ENCODE peak calls at places on chromosomes 6 and 20, in six cellular contexts. One of them, this sample, is unnamed.

GRCh38 chr6:16799279-16800193 is 38.3 kb upstream of the ATXN1 start:
- DNase-seq in HepG2: peak
- DNase-seq in GM12878: no peak
- DNase-seq in H1: no peak
- DNase-seq in K562: no peak
- DNase-seq in SK-N-SH: peak
- DNase-seq in this sample: peak

GRCh38 chr6:111591901-111592461 is 13.7 kb downstream of the TRAF3IP2 start:
- DNase-seq in HepG2: no peak
- DNase-seq in GM12878: no peak
- DNase-seq in H1: no peak
- DNase-seq in K562: no peak
- DNase-seq in SK-N-SH: peak
- DNase-seq in this sample: no peak

GRCh38 chr6:16747232-16748027 is 13.8 kb downstream of the ATXN1 start:
- DNase-seq in HepG2: peak
- DNase-seq in GM12878: no peak
- DNase-seq in H1: no peak
- DNase-seq in K562: no peak
- DNase-seq in SK-N-SH: no peak
- DNase-seq in this sample: no peak

GRCh38 chr6:122061855-122062254 is 337.6 kb upstream of the HSF2 start:
- DNase-seq in HepG2: no peak
- DNase-seq in GM12878: no peak
- DNase-seq in H1: no peak
- DNase-seq in K562: no peak
- DNase-seq in SK-N-SH: no peak
- DNase-seq in this sample: no peak

GRCh38 chr6:18533793-18534192 is 146.6 kb downstream of the RNF144B start:
- DNase-seq in HepG2: no peak
- DNase-seq in GM12878: no peak
- DNase-seq in H1: no peak
- DNase-seq in K562: no peak
- DNase-seq in SK-N-SH: no peak
- DNase-seq in this sample: no peak

GRCh38 chr6:155782320-155782730 is 326.7 kb upstream of the NOX3 start:
- DNase-seq in HepG2: no peak
- DNase-seq in GM12878: no peak
- DNase-seq in H1: no peak
- DNase-seq in K562: no peak
- DNase-seq in SK-N-SH: no peak
- DNase-seq in this sample: peak

GRCh38 chr20:64161595-64162238 is 2.5 kb upstream of the MYT1 start:
- DNase-seq in HepG2: peak
- DNase-seq in GM12878: no peak
- DNase-seq in H1: peak
- DNase-seq in K562: peak
- DNase-seq in SK-N-SH: no peak
- DNase-seq in this sample: peak

GRCh38 chr6:81838031-81838430 is 85.5 kb upstream of the TENT5A start:
- DNase-seq in HepG2: peak
- DNase-seq in GM12878: no peak
- DNase-seq in H1: no peak
- DNase-seq in K562: no peak
- DNase-seq in SK-N-SH: peak
- DNase-seq in this sample: peak

GRCh38 chr6:41182069-41183034 is 18.6 kb downstream of the TREML2 start:
- DNase-seq in HepG2: peak
- DNase-seq in GM12878: no peak
- DNase-seq in H1: no peak
- DNase-seq in K562: peak
- DNase-seq in SK-N-SH: peak
- DNase-seq in this sample: peak

GRCh38 chr6:17842014-17842776 is 135.5 kb upstream of the NUP153 start:
- DNase-seq in HepG2: no peak
- DNase-seq in GM12878: no peak
- DNase-seq in H1: no peak
- DNase-seq in K562: peak
- DNase-seq in SK-N-SH: no peak
- DNase-seq in this sample: no peak

GRCh38 chr6:104527761-104528415 is 331.8 kb downstream of the HACE1 start:
- DNase-seq in HepG2: peak
- DNase-seq in GM12878: no peak
- DNase-seq in H1: peak
- DNase-seq in K562: peak
- DNase-seq in SK-N-SH: no peak
- DNase-seq in this sample: peak

GRCh38 chr6:52361347-52361944 is 505 bp upstream of the PAQR8 start:
- DNase-seq in HepG2: no peak
- DNase-seq in GM12878: no peak
- DNase-seq in H1: no peak
- DNase-seq in K562: peak
- DNase-seq in SK-N-SH: no peak
- DNase-seq in this sample: no peak

GRCh38 chr20:731891-732560 is 36.3 kb downstream of the SLC52A3 start:
- DNase-seq in HepG2: no peak
- DNase-seq in GM12878: no peak
- DNase-seq in H1: no peak
- DNase-seq in K562: no peak
- DNase-seq in SK-N-SH: no peak
- DNase-seq in this sample: no peak

GRCh38 chr6:51855310-51856082 is 231.9 kb downstream of the PKHD1 start:
- DNase-seq in HepG2: peak
- DNase-seq in GM12878: peak
- DNase-seq in H1: peak
- DNase-seq in K562: peak
- DNase-seq in SK-N-SH: peak
- DNase-seq in this sample: peak

GRCh38 chr6:71402101-71402500 is 113.5 kb downstream of the OGFRL1 start:
- DNase-seq in HepG2: no peak
- DNase-seq in GM12878: no peak
- DNase-seq in H1: no peak
- DNase-seq in K562: no peak
- DNase-seq in SK-N-SH: no peak
- DNase-seq in this sample: no peak

GRCh38 chr6:107819976-107820551 is 4.0 kb downstream of the SCML4 start:
- DNase-seq in HepG2: no peak
- DNase-seq in GM12878: no peak
- DNase-seq in H1: no peak
- DNase-seq in K562: no peak
- DNase-seq in SK-N-SH: peak
- DNase-seq in this sample: no peak
- TF ChIP-seq USF2 in HepG2: no peak
- TF ChIP-seq USF2 in GM12878: no peak
- TF ChIP-seq USF2 in H1: no peak
- TF ChIP-seq USF2 in K562: no peak
- TF ChIP-seq USF2 in SK-N-SH: no peak
- TF ChIP-seq USF2 in this sample: no peak

GRCh38 chr20:57062696-57063270 is 203.7 kb downstream of the BMP7 start:
- DNase-seq in HepG2: no peak
- DNase-seq in GM12878: no peak
- DNase-seq in H1: no peak
- DNase-seq in K562: no peak
- DNase-seq in SK-N-SH: no peak
- DNase-seq in this sample: no peak

GRCh38 chr20:57059055-57059617 is 207.3 kb downstream of the BMP7 start:
- DNase-seq in HepG2: no peak
- DNase-seq in GM12878: no peak
- DNase-seq in H1: no peak
- DNase-seq in K562: no peak
- DNase-seq in SK-N-SH: no peak
- DNase-seq in this sample: no peak

GRCh38 chr20:57062241-57062640 is 204.2 kb downstream of the BMP7 start:
- DNase-seq in HepG2: no peak
- DNase-seq in GM12878: no peak
- DNase-seq in H1: no peak
- DNase-seq in K562: no peak
- DNase-seq in SK-N-SH: no peak
- DNase-seq in this sample: no peak

GRCh38 chr20:57060407-57061057 is 205.9 kb downstream of the BMP7 start:
- DNase-seq in HepG2: no peak
- DNase-seq in GM12878: no peak
- DNase-seq in H1: no peak
- DNase-seq in K562: no peak
- DNase-seq in SK-N-SH: no peak
- DNase-seq in this sample: no peak

GRCh38 chr20:57061058-57061900 is 205.2 kb downstream of the BMP7 start:
- DNase-seq in HepG2: no peak
- DNase-seq in GM12878: no peak
- DNase-seq in H1: no peak
- DNase-seq in K562: peak
- DNase-seq in SK-N-SH: peak
- DNase-seq in this sample: peak
- TF ChIP-seq EP300 in HepG2: no peak
- TF ChIP-seq EP300 in GM12878: no peak
- TF ChIP-seq EP300 in H1: no peak
- TF ChIP-seq EP300 in K562: no peak
- TF ChIP-seq EP300 in SK-N-SH: no peak
- TF ChIP-seq EP300 in this sample: no peak

GRCh38 chr6:1767481-1768246 is 157.9 kb downstream of the FOXC1 start:
- DNase-seq in HepG2: no peak
- DNase-seq in GM12878: no peak
- DNase-seq in H1: no peak
- DNase-seq in K562: no peak
- DNase-seq in SK-N-SH: peak
- DNase-seq in this sample: peak
- TF ChIP-seq USF2 in HepG2: no peak
- TF ChIP-seq USF2 in GM12878: no peak
- TF ChIP-seq USF2 in H1: no peak
- TF ChIP-seq USF2 in K562: no peak
- TF ChIP-seq USF2 in SK-N-SH: no peak
- TF ChIP-seq USF2 in this sample: no peak

GRCh38 chr20:2672446-2672845 is 8.4 kb upstream of the IDH3B start:
- DNase-seq in HepG2: no peak
- DNase-seq in GM12878: no peak
- DNase-seq in H1: no peak
- DNase-seq in K562: no peak
- DNase-seq in SK-N-SH: no peak
- DNase-seq in this sample: no peak
- TF ChIP-seq EP300 in HepG2: no peak
- TF ChIP-seq EP300 in GM12878: no peak
- TF ChIP-seq EP300 in H1: no peak
- TF ChIP-seq EP300 in K562: no peak
- TF ChIP-seq EP300 in SK-N-SH: no peak
- TF ChIP-seq EP300 in this sample: no peak

DNA sequence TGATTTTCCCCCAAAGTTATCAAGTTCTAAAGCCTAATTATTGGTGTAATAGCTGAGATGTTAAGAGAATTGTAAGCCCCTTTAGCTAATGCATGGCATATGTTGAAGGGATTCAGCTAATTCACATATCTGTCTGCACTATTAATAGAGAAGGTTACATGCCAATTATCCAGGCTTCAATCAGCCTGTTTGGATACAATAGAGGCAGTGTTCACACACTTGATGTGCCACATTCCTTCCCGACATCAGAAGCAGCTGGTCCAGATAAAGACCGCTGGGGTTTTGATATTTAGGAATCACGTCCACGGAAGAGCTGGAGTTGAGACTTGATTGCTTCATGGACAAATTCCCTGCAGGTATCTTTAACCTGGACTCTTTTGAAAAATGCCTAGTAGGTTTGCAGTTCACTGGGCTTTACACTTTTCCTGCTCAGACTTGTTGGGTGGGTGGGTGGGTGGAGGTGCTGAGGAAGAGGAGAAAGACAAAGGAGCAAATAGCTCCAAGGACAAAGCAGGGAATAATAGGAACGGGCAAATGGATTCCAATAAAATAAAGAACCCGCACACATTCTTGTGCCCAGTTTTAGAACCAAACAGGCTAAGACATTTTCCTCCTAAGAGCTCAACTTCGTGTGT is 142.6 kb upstream of the ZNF217 start:
- DNase-seq in HepG2: peak
- DNase-seq in GM12878: no peak
- DNase-seq in H1: no peak
- DNase-seq in K562: no peak
- DNase-seq in SK-N-SH: no peak
- DNase-seq in this sample: no peak
- TF ChIP-seq USF2 in HepG2: no peak
- TF ChIP-seq USF2 in GM12878: no peak
- TF ChIP-seq USF2 in H1: no peak
- TF ChIP-seq USF2 in K562: no peak
- TF ChIP-seq USF2 in SK-N-SH: no peak
- TF ChIP-seq USF2 in this sample: no peak

DNA sequence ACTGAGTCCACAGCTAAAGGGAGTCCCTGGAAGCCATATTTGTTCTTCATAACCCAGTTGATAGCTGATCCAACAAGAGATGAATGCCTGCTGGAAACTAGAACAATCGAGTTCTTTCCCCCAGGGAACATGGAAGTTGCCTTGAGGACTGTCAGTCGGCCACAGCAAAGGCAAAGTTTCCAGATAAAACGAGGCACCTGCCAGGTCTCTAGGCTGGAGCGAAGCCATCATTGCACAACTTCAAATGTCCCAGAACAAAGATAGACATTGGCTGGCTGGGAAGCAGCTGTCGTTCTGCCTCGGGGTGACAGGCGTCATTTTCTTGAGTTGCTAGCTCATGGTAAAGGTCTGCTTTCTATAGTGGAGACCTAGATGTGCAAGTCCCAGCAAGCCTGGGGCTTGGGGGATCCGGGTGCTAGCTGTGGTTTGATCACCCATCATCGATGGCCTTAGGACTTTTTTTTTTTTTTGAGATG is 184.4 kb upstream of the ZNF217 start:
- DNase-seq in HepG2: no peak
- DNase-seq in GM12878: no peak
- DNase-seq in H1: no peak
- DNase-seq in K562: no peak
- DNase-seq in SK-N-SH: no peak
- DNase-seq in this sample: no peak
- TF ChIP-seq EP300 in HepG2: no peak
- TF ChIP-seq EP300 in GM12878: no peak
- TF ChIP-seq EP300 in H1: no peak
- TF ChIP-seq EP300 in K562: no peak
- TF ChIP-seq EP300 in SK-N-SH: no peak
- TF ChIP-seq EP300 in this sample: no peak